ENCODE peak calls at places on chromosomes 4 and X, in seven cellular contexts. B, N, T, E, I, Q and V are unnamed samples.

GRCh38 chrX:130636277-130636676 is 234.5 kb downstream of the RBMX2 start:
- DNase-seq in E (no peak), B (no peak), I (no peak), T (no peak), N (no peak), Q (no peak), V (no peak)

GRCh38 chr4:5544762-5545161 is 163.6 kb downstream of the EVC2 start:
- DNase-seq in E (no peak), Q (no peak), B (no peak), N (no peak), T (no peak), I (no peak), V (no peak)

GRCh38 chr4:152264106-152264505 is 271.8 kb downstream of the FBXW7 start:
- DNase-seq in T (no peak), B (no peak), Q (no peak), I (no peak), N (no peak), E (no peak), V (no peak)

GRCh38 chrX:153735274-153735673 is 10.6 kb downstream of the ABCD1 start:
- DNase-seq in T (no peak), N (no peak), B (peak), Q (no peak), I (no peak), E (no peak), V (no peak)

GRCh38 chrX:153728095-153728494 is 3.4 kb downstream of the ABCD1 start:
- DNase-seq in N (no peak), T (no peak), B (no peak), E (no peak), Q (no peak), I (no peak), V (no peak)

GRCh38 chr4:157992038-157992706 is 180.7 kb downstream of the GASK1B start:
- DNase-seq in N (no peak), Q (no peak), E (no peak), T (no peak), B (peak), I (peak), V (peak)

GRCh38 chr4:6619466-6620255 is 20.8 kb upstream of the MRFAP1 start:
- DNase-seq in N (no peak), Q (no peak), B (no peak), E (no peak), T (no peak), I (no peak), V (no peak)

GRCh38 chr4:71497078-71497477 is 158.3 kb downstream of the SLC4A4 start:
- DNase-seq in B (no peak), I (no peak), N (no peak), Q (no peak), T (no peak), E (no peak), V (no peak)

GRCh38 chrX:5746231-5746630 is 482.4 kb downstream of the NLGN4X start:
- DNase-seq in Q (no peak), T (no peak), E (no peak), I (no peak), B (no peak), N (no peak), V (no peak)

GRCh38 chr4:9825049-9825448 is 43.6 kb downstream of the DRD5 start:
- DNase-seq in T (peak), Q (no peak), N (no peak), I (no peak), B (peak), E (no peak), V (no peak)

GRCh38 chrX:42748067-42748850 is 29.7 kb downstream of the PPP1R2C start:
- DNase-seq in B (no peak), I (peak), Q (no peak), E (no peak), N (no peak), T (no peak), V (no peak)

GRCh38 chr4:123449780-123450179 is 53.2 kb downstream of the SPRY1 start:
- DNase-seq in B (no peak), I (peak), N (no peak), Q (no peak), E (no peak), T (no peak), V (no peak)

GRCh38 chr4:87051121-87051713 is 116.4 kb downstream of the AFF1 start:
- DNase-seq in Q (no peak), I (no peak), E (no peak), N (no peak), B (no peak), T (no peak), V (no peak)

GRCh38 chr4:124431663-124432192 is 280.8 kb downstream of the ANKRD50 start:
- DNase-seq in E (no peak), I (no peak), Q (no peak), N (no peak), B (no peak), T (no peak), V (no peak)

GRCh38 chr4:98421106-98421505 is 159.9 kb downstream of the RAP1GDS1 start:
- DNase-seq in B (no peak), I (no peak), T (no peak), N (no peak), E (no peak), Q (no peak), V (no peak)

GRCh38 chr4:5370286-5370685 is 319.0 kb downstream of the STK32B start:
- DNase-seq in T (no peak), I (peak), N (no peak), E (no peak), B (no peak), Q (no peak), V (no peak)

GRCh38 chrX:151505796-151506195 is 57.7 kb upstream of the PASD1 start:
- DNase-seq in B (peak), T (peak), Q (no peak), E (no peak), N (no peak), I (peak), V (no peak)

GRCh38 chr4:21117771-21118170 is 417.5 kb downstream of the PACRGL start:
- DNase-seq in I (no peak), E (no peak), Q (no peak), B (no peak), T (no peak), N (no peak), V (no peak)

GRCh38 chr4:106690487-106690886 is 321.9 kb upstream of the GIMD1 start:
- DNase-seq in Q (no peak), T (no peak), I (peak), E (no peak), B (no peak), N (no peak), V (no peak)

GRCh38 chrX:128992107-128992971 is 531.0 kb downstream of the SMARCA1 start:
- DNase-seq in I (no peak), E (no peak), T (no peak), B (no peak), Q (no peak), N (no peak), V (no peak)

GRCh38 chr4:71487324-71487677 is 148.5 kb downstream of the SLC4A4 start:
- DNase-seq in I (no peak), Q (no peak), B (no peak), E (no peak), N (no peak), T (no peak), V (no peak)

GRCh38 chr4:106002979-106003378 is 107.7 kb downstream of the NPNT start:
- DNase-seq in I (no peak), B (no peak), N (no peak), Q (no peak), T (no peak), E (no peak), V (no peak)